ENCODE peak calls at places on chromosomes 2 and 18, in nine cellular contexts. Y, L, W, F, I, D, U, T and N are unnamed samples.

GRCh38 chr2:127157651-127158460 is 50.9 kb upstream of the BIN1 start:
- DNase-seq in Y (no peak), L (peak; percentile 88), W (no peak), F (no peak), I (no peak), D (peak; percentile 77), U (no peak), T (no peak), N (no peak)

GRCh38 chr2:217370391-217370790 is 510.5 kb upstream of the TNP1 start:
- DNase-seq in Y (no peak), L (no peak), W (no peak), F (peak; percentile 92), I (no peak), D (peak; percentile 96), U (no peak), T (no peak), N (no peak)

GRCh38 chr18:63297678-63298392 is 21.7 kb downstream of the BCL2 start:
- DNase-seq in Y (no peak), L (peak; percentile 9), W (no peak), F (no peak), I (no peak), D (no peak), U (no peak), T (no peak), N (no peak)

GRCh38 chr2:54818226-54818625 is 94.8 kb downstream of the EML6 start:
- DNase-seq in Y (no peak), L (no peak), W (no peak), F (no peak), I (no peak), D (no peak), U (peak; percentile 21), T (no peak), N (no peak)

GRCh38 chr2:68653034-68653433 is 9.7 kb downstream of the PROKR1 start:
- DNase-seq in Y (no peak), L (no peak), W (no peak), F (no peak), I (no peak), D (peak; percentile 22), U (no peak), T (no peak), N (no peak)

GRCh38 chr2:100240386-100240785 is 81.9 kb downstream of the LONRF2 start:
- DNase-seq in Y (no peak), L (no peak), W (no peak), F (no peak), I (no peak), D (no peak), U (no peak), T (no peak), N (no peak)

GRCh38 chr18:10059610-10060468 is 146.0 kb downstream of the VAPA start:
- DNase-seq in Y (no peak), L (no peak), W (no peak), F (no peak), I (peak; percentile 56), D (peak; percentile 44), U (no peak), T (no peak), N (no peak)

GRCh38 chr2:211455225-211455841 is 898.9 kb downstream of the CPS1 start:
- DNase-seq in Y (peak; percentile 9), L (peak; percentile 61), W (no peak), F (peak; percentile 27), I (no peak), D (peak; percentile 36), U (peak; percentile 35), T (no peak), N (peak; percentile 21)

GRCh38 chr18:3329471-3329870 is 67.5 kb downstream of the MYL12B start:
- DNase-seq in Y (no peak), L (peak; percentile 80), W (no peak), F (no peak), I (no peak), D (no peak), U (no peak), T (no peak), N (no peak)

GRCh38 chr2:239109916-239110545 is 262.1 kb downstream of the TWIST2 start:
- DNase-seq in Y (no peak), L (no peak), W (no peak), F (no peak), I (no peak), D (no peak), U (no peak), T (no peak), N (no peak)

GRCh38 chr2:6866239-6866745 is 585 bp upstream of the CMPK2 start:
- DNase-seq in Y (no peak), L (peak; percentile 34), W (no peak), F (no peak), I (no peak), D (peak; percentile 48), U (peak; percentile 59), T (no peak), N (peak; percentile 59)

GRCh38 chr2:177543007-177543760 is 150.6 kb downstream of the AGPS start:
- DNase-seq in Y (peak; percentile 45), L (no peak), W (no peak), F (peak; percentile 75), I (peak; percentile 39), D (peak; percentile 76), U (no peak), T (no peak), N (no peak)

GRCh38 chr2:55136138-55136541 is 85.9 kb upstream of the RTN4 start:
- DNase-seq in Y (no peak), L (no peak), W (no peak), F (no peak), I (no peak), D (no peak), U (no peak), T (no peak), N (no peak)

GRCh38 chr2:45192991-45193390 is 183.7 kb upstream of the SIX2 start:
- DNase-seq in Y (no peak), L (no peak), W (no peak), F (no peak), I (no peak), D (no peak), U (no peak), T (no peak), N (no peak)

GRCh38 chr2:190847504-190848201 is 33.0 kb upstream of the GLS start:
- DNase-seq in Y (no peak), L (no peak), W (no peak), F (peak; percentile 34), I (no peak), D (no peak), U (no peak), T (no peak), N (no peak)

GRCh38 chr2:148517296-148517695 is 127.3 kb upstream of the EPC2 start:
- DNase-seq in Y (no peak), L (no peak), W (no peak), F (no peak), I (no peak), D (no peak), U (no peak), T (no peak), N (no peak)

GRCh38 chr2:21118302-21118920 is 5.4 kb upstream of the TDRD15 start:
- DNase-seq in Y (peak; percentile 17), L (peak; percentile 10), W (no peak), F (peak; percentile 4), I (no peak), D (no peak), U (peak; percentile 35), T (no peak), N (peak; percentile 32)

GRCh38 chr18:42176599-42176998 is 221.6 kb downstream of the PIK3C3 start:
- DNase-seq in Y (no peak), L (no peak), W (no peak), F (no peak), I (no peak), D (no peak), U (no peak), T (no peak), N (no peak)

GRCh38 chr2:202161106-202161836 is 77.1 kb downstream of the SUMO1 start:
- DNase-seq in Y (no peak), L (no peak), W (no peak), F (peak; percentile 33), I (no peak), D (peak; percentile 23), U (peak; percentile 26), T (no peak), N (no peak)

GRCh38 chr2:71306762-71307161 is 24.8 kb upstream of the ZNF638 start:
- DNase-seq in Y (no peak), L (no peak), W (no peak), F (peak; percentile 57), I (no peak), D (peak; percentile 93), U (no peak), T (no peak), N (no peak)